ENCODE peak calls at places on chromosomes 7 and 10, in ten cellular contexts. T, S, N, E, G, J, B, H, F and X are unnamed samples. For H3K4me1, the result is how much of the 10 kb centered on the place peaks cover.

GRCh38 chr10:110101464-110102144 is 93.8 kb downstream of the ADD3 start:
- DNase-seq in T (no peak), S (no peak), N (no peak), E (no peak), G (no peak), J (no peak), B (no peak), H (no peak), F (no peak), X (no peak)

GRCh38 chr7:82559203-82559805 is 115.7 kb upstream of the CACNA2D1 start:
- DNase-seq in T (no peak), S (peak), N (peak), E (no peak), G (peak), J (no peak), B (no peak), H (no peak), F (no peak), X (no peak)

GRCh38 chr10:24618401-24618800 is 105.3 kb downstream of the ARHGAP21 start:
- DNase-seq in T (no peak), S (peak), N (no peak), E (no peak), G (no peak), J (no peak), B (no peak), H (no peak), F (peak), X (no peak)

GRCh38 chr10:100669616-100670015 is 75.8 kb upstream of the PAX2 start:
- DNase-seq in T (no peak), S (no peak), N (no peak), E (no peak), G (no peak), J (no peak), B (no peak), H (no peak), F (no peak), X (no peak)

GRCh38 chr7:27159278-27160146 is 3.0 kb upstream of the HOXA7 start:
- DNase-seq in T (peak), S (no peak), N (no peak), E (no peak), G (no peak), J (peak), B (no peak), H (no peak), F (peak), X (no peak)

GRCh38 chr10:17891435-17891834 is 60.3 kb upstream of the SLC39A12 start:
- DNase-seq in T (no peak), S (no peak), N (no peak), E (no peak), G (no peak), J (no peak), B (no peak), H (no peak), F (no peak), X (no peak)

GRCh38 chr7:1733908-1734252 is 63.8 kb downstream of the ELFN1 start:
- DNase-seq in T (no peak), S (no peak), N (no peak), E (no peak), G (no peak), J (no peak), B (no peak), H (no peak), F (no peak), X (no peak)

GRCh38 chr10:46225597-46225996 is 61.2 kb upstream of the ANTXRL start:
- DNase-seq in T (peak), S (no peak), N (no peak), E (no peak), G (no peak), J (no peak), B (no peak), H (no peak), F (no peak), X (no peak)

GRCh38 chr10:115909037-115909436 is 364.0 kb downstream of the GFRA1 start:
- DNase-seq in T (no peak), S (no peak), N (no peak), E (no peak), G (no peak), J (no peak), B (no peak), H (no peak), F (no peak), X (no peak)

GRCh38 chr7:141220263-141220662 is 146.4 kb downstream of the TMEM178B start:
- DNase-seq in T (no peak), S (no peak), N (peak), E (no peak), G (no peak), J (no peak), B (no peak), H (no peak), F (no peak), X (no peak)

GRCh38 chr7:21912931-21913780 is 32.5 kb downstream of the CDCA7L start:
- DNase-seq in T (no peak), S (no peak), N (no peak), E (no peak), G (no peak), J (no peak), B (no peak), H (no peak), F (no peak), X (no peak)

GRCh38 chr7:56046728-56047445 is 4.4 kb downstream of the PSPH start:
- DNase-seq in T (no peak), S (no peak), N (no peak), E (no peak), G (no peak), J (no peak), B (no peak), H (no peak), F (peak), X (no peak)

GRCh38 chr7:77455334-77455733 is 39.2 kb upstream of the GSAP start:
- DNase-seq in T (no peak), S (peak), N (peak), E (no peak), G (no peak), J (peak), B (no peak), H (no peak), F (no peak), X (no peak)

GRCh38 chr10:5574642-5575131 is 49.9 kb downstream of the CALML3 start:
- DNase-seq in T (no peak), S (no peak), N (no peak), E (no peak), G (no peak), J (no peak), B (no peak), H (no peak), F (peak), X (no peak)

GRCh38 chr10:71939861-71940474 is 24.2 kb upstream of the CHST3 start:
- DNase-seq in T (no peak), S (no peak), N (no peak), E (no peak), G (no peak), J (no peak), B (no peak), H (no peak), F (peak), X (no peak)

GRCh38 chr10:112752268-112752667 is 197.8 kb upstream of the TCF7L2 start:
- DNase-seq in T (no peak), S (no peak), N (no peak), E (no peak), G (no peak), J (no peak), B (no peak), H (no peak), F (no peak), X (no peak)

GRCh38 chr10:112751651-112752050 is 198.4 kb upstream of the TCF7L2 start:
- DNase-seq in T (no peak), S (no peak), N (no peak), E (no peak), G (no peak), J (no peak), B (no peak), H (no peak), F (no peak), X (no peak)

GRCh38 chr10:112755446-112756117 is 194.5 kb upstream of the TCF7L2 start:
- DNase-seq in T (no peak), S (no peak), N (no peak), E (no peak), G (no peak), J (no peak), B (no peak), H (no peak), F (no peak), X (no peak)

GRCh38 chr10:112756118-112756512 is 193.9 kb upstream of the TCF7L2 start:
- DNase-seq in T (no peak), S (no peak), N (no peak), E (no peak), G (no peak), J (no peak), B (no peak), H (no peak), F (no peak), X (no peak)

GRCh38 chr10:112754001-112754411 is 196.0 kb upstream of the TCF7L2 start:
- DNase-seq in T (no peak), S (no peak), N (no peak), E (no peak), G (no peak), J (no peak), B (no peak), H (no peak), F (no peak), X (no peak)
- H3K4me3 ChIP-seq in T (no peak), S (no peak), N (no peak), E (no peak), G (no peak), J (peak), B (no peak), H (peak), F (no peak), X (no peak)

GRCh38 chr10:79126351-79126750 is 57.6 kb downstream of the ZMIZ1 start:
- DNase-seq in T (no peak), S (no peak), N (no peak), E (no peak), G (no peak), J (no peak), B (no peak), H (no peak), F (no peak), X (no peak)

GRCh38 chr10:79125092-79125491 is 56.3 kb downstream of the ZMIZ1 start:
- DNase-seq in T (no peak), S (no peak), N (no peak), E (no peak), G (no peak), J (no peak), B (no peak), H (no peak), F (no peak), X (no peak)

GRCh38 chr10:79124066-79124465 is 55.3 kb downstream of the ZMIZ1 start:
- DNase-seq in T (no peak), S (no peak), N (no peak), E (no peak), G (no peak), J (no peak), B (no peak), H (no peak), F (no peak), X (no peak)

GRCh38 chr10:79127151-79127961 is 58.6 kb downstream of the ZMIZ1 start:
- DNase-seq in T (peak), S (peak), N (peak), E (no peak), G (no peak), J (peak), B (no peak), H (no peak), F (peak), X (no peak)

DNA sequence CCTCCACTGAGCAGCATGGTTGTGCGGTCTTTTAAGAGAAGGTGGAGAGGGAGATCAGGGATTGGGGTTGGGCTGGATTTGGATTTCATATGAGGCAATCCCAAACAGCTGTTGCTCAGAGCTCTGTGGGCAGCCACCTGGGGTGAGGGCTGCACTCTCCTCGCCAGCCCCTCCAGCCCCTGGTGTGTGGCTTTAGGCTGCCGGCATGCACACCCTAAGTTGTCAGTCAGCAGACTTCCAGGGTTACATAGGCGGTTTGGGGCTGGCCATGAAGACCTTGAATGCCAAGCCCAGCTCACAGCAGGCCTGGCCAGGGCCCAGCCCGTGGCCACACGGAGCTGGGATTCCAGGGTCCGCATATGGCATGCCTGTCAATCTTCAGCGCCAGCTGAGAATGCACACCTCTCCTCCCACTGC is 54.8 kb downstream of the ZMIZ1 start:
- DNase-seq in T (no peak), S (no peak), N (no peak), E (no peak), G (no peak), J (no peak), B (no peak), H (no peak), F (no peak), X (no peak)
- H3K4me1 ChIP-seq in T (under half), S (under half), N (half or more), E (under half), G (under half), J (half or more), B (under half), H (under half), F (under half), X (under half)

GRCh38 chr7:90269163-90269562 is 24.2 kb downstream of the CFAP69 start:
- DNase-seq in T (no peak), S (no peak), N (no peak), E (no peak), G (no peak), J (no peak), B (no peak), H (no peak), F (no peak), X (no peak)

GRCh38 chr7:90270431-90271178 is 25.6 kb downstream of the CFAP69 start:
- DNase-seq in T (no peak), S (no peak), N (no peak), E (no peak), G (no peak), J (no peak), B (no peak), H (no peak), F (no peak), X (no peak)

GRCh38 chr7:90266808-90267207 is 21.8 kb downstream of the CFAP69 start:
- DNase-seq in T (no peak), S (no peak), N (no peak), E (no peak), G (no peak), J (no peak), B (no peak), H (no peak), F (no peak), X (no peak)

GRCh38 chr7:90271753-90272152 is 26.8 kb downstream of the CFAP69 start:
- DNase-seq in T (no peak), S (no peak), N (no peak), E (no peak), G (no peak), J (no peak), B (no peak), H (no peak), F (no peak), X (no peak)

DNA sequence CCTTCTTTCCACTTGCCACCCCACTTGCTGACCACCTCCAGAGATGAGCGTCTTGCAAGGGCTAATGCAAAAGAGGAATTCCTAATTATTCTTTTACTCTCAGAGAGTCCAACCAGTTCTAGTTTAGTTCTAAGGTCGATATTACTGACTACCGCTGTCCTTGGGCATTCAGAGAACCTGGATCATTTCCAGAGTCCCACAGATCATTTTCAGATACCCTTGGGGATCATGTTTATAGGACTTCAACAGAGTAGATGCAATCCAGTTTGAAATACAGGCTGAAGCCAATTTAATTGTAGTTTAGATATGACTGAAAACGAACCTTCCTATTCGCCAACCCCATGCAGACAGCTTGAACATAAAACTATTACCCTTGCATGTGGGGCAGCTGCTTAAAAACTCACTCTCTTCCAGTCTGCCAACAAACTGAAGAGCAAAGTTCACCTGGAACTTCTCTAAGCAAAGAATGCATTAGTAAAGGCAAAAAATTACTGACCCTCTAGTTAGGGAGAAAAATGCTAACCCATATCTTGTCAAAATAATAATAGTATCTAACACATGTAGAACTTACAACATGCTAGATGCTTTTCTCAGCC is 22.4 kb downstream of the CFAP69 start:
- DNase-seq in T (no peak), S (no peak), N (no peak), E (no peak), G (no peak), J (no peak), B (no peak), H (no peak), F (no peak), X (no peak)
- H3K4me3 ChIP-seq in T (no peak), S (no peak), N (no peak), E (no peak), G (no peak), J (no peak), B (no peak), H (peak), F (no peak), X (no peak)

DNA sequence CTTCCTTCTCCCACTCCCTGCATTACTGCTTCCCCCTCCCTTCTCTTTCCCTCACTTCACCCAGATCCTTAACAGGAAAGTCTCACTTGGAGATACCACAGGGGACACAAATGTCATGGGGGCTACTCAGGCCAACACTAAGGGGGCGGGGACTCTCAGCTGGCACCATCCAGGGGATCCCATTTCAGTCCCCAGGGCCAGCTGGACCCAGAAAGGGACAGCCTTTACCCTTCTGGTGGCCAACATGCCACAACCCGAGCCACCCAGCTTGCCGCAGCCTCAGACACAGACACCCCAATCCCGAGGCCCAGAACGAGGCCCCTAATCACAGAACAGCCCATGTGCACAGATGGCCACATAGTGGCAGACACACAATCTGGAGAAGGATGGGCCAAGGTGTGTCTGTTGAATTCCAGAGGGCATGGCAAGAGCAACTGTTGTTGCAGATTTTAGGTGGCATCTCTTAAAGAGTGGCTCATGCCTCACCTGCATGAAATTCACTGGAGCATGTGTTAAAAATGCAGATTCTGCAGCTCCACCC is 5.6 kb downstream of the CAMK2G start:
- DNase-seq in T (no peak), S (no peak), N (no peak), E (no peak), G (no peak), J (no peak), B (no peak), H (no peak), F (no peak), X (no peak)
- H3K4me1 ChIP-seq in T (under half), S (half or more), N (under half), E (under half), G (under half), J (half or more), B (half or more), H (half or more), F (under half), X (under half)